ENCODE peak calls at places on chromosomes 11 and 22, in eight cellular contexts. W, E, F, R, L, P, D and I are unnamed samples.

GRCh38 chr11:106493751-106494150 is 416.3 kb downstream of the AASDHPPT start:
- DNase-seq in E (no peak), R (no peak), W (no peak), D (no peak), L (no peak), P (peak), F (no peak), I (no peak)

GRCh38 chr11:134610116-134610910 is 198.3 kb upstream of the B3GAT1 start:
- DNase-seq in R (no peak), F (no peak), P (no peak), W (peak), E (no peak), L (no peak), D (no peak), I (no peak)

GRCh38 chr22:29956680-29957079 is 73.7 kb downstream of the MTMR3 start:
- DNase-seq in R (no peak), E (no peak), W (no peak), D (no peak), P (no peak), L (no peak), F (no peak), I (no peak)

GRCh38 chr22:17888439-17888838 is 114.2 kb upstream of the BID start:
- DNase-seq in W (no peak), F (no peak), D (no peak), L (no peak), P (no peak), E (no peak), R (no peak), I (no peak)

GRCh38 chr11:57615308-57615707 is 17.8 kb downstream of the SERPING1 start:
- DNase-seq in E (no peak), R (no peak), P (no peak), F (no peak), L (no peak), W (no peak), D (no peak), I (no peak)

GRCh38 chr22:43334378-43334777 is 8.8 kb downstream of the SCUBE1 start:
- DNase-seq in L (no peak), P (no peak), D (no peak), W (no peak), F (no peak), E (no peak), R (no peak), I (no peak)

GRCh38 chr22:27220349-27220748 is 563.0 kb downstream of the MIAT start:
- DNase-seq in P (no peak), R (no peak), F (no peak), L (no peak), E (no peak), D (no peak), W (no peak), I (no peak)

GRCh38 chr11:66126808-66127555 is 56.9 kb downstream of the PACS1 start:
- DNase-seq in W (no peak), L (no peak), D (peak), R (no peak), P (no peak), F (no peak), E (no peak), I (peak)

GRCh38 chr11:1087961-1088926 is 13.6 kb downstream of the MUC2 start:
- DNase-seq in E (no peak), R (peak), P (peak), F (no peak), L (no peak), D (no peak), W (no peak), I (no peak)

GRCh38 chr22:32836286-32836859 is 34.9 kb downstream of the TIMP3 start:
- DNase-seq in E (peak), W (no peak), D (no peak), R (peak), P (peak), F (no peak), L (no peak), I (no peak)

GRCh38 chr11:61679893-61680621 is at the start of gene DAGLA:
- DNase-seq in E (peak), L (no peak), W (peak), P (peak), D (peak), R (peak), F (no peak), I (no peak)

GRCh38 chr11:59822989-59823566 is 12.5 kb upstream of the MRPL16 start:
- DNase-seq in R (peak), E (peak), W (no peak), D (peak), L (no peak), P (peak), F (peak), I (no peak)

GRCh38 chr11:130001491-130002351 is 914 bp downstream of the PRDM10 start:
- DNase-seq in P (peak), L (no peak), E (no peak), W (peak), D (peak), F (no peak), R (no peak), I (no peak)

GRCh38 chr22:39938509-39938908 is 21.7 kb upstream of the TMA7B start:
- DNase-seq in D (no peak), R (peak), F (no peak), W (no peak), P (no peak), L (no peak), E (no peak), I (no peak)

GRCh38 chr11:204587-205109 is 2.6 kb downstream of the BET1L start:
- DNase-seq in W (no peak), P (no peak), F (no peak), D (no peak), E (no peak), R (no peak), L (no peak), I (no peak)

GRCh38 chr11:62556102-62556871 is 9.7 kb upstream of the AHNAK start:
- DNase-seq in P (no peak), L (peak), W (peak), F (peak), R (peak), D (peak), E (peak), I (no peak)

GRCh38 chr11:102109896-102110760 is at the start of gene YAP1:
- DNase-seq in P (peak), W (peak), L (no peak), D (peak), E (peak), F (peak), R (peak), I (no peak)

DNA sequence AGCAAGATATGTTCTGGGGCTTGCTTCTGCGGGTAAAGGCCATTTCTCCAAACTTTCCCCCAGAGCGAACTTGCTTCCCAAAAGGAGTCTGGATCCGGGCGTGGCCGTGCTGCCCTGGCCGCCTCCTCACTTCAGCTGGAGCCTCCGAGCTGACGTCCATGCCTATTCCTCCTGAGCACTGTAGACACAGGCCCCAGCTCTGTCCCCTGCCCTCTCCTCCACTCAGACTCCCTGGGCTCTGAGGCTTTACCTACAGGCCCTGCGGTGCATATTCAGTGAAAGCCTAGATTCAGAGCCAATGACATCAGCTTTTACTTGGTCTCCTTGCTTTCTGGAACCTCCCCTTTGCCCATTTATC is 9.6 kb downstream of the LRP5 start:
- DNase-seq in F (no peak), E (no peak), P (no peak), W (no peak), R (no peak), D (no peak), L (no peak), I (no peak)
- H3K9ac ChIP-seq in F (no peak), E (no peak), P (no peak), W (no peak), R (no peak), D (no peak), L (no peak), I (no peak)

GRCh38 chr11:119014209-119014924 is 3.8 kb downstream of the RPS25 start:
- DNase-seq in E (no peak), R (no peak), P (no peak), L (no peak), D (no peak), F (no peak), W (no peak), I (no peak)

GRCh38 chr11:119018074-119018938 is at the start of the genes RPS25 and TRAPPC4:
- DNase-seq in F (peak), L (peak), D (peak), P (peak), W (peak), R (peak), E (peak), I (peak)

GRCh38 chr11:119015054-119015611 is 3.0 kb downstream of the RPS25 start:
- DNase-seq in L (no peak), E (no peak), W (no peak), R (no peak), P (no peak), F (no peak), D (no peak), I (no peak)

GRCh38 chr11:119019996-119020395 is 1.4 kb downstream of the TRAPPC4 start:
- DNase-seq in E (no peak), P (no peak), F (no peak), D (no peak), W (no peak), L (no peak), R (no peak), I (no peak)

DNA sequence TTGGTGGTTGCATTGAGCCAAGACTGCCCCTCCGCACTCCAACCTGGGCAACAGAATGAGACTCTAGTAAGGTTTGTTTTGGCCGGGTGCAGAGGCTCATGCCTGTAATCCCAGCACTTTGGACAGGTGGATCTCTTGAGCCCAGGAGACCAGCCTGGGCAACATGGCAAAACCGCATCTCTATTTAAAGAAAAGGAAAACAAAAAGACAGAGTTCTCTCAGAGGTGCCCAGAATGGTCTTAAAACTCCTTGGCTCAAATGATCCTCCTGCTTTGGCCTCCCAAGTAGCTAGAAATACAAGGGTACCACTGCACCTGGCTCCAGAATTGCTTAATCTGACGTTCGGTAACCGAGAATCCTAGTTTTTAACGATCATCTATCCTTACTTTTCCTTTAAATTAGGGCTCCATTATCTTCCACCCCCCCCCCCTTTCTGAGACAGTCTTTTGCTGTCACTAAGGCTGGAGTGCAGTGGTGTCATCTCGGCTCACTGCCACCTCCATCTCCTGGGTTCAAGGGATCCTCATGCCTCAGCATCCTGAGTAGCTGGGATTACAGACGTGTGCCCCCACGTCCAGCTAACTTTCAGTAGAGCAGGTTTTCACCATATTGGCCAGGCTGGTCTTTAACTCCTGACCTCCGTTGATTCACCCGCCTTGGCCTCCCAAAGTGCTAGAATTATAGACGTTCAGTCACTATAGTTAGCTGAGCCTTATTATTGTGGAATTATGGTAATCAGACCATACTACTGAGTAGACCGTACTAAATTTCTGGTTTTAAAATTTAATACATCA is 1.7 kb downstream of the RPS25 start:
- DNase-seq in W (no peak), R (no peak), L (no peak), D (no peak), F (no peak), E (no peak), P (no peak), I (no peak)
- TF ChIP-seq POLR2AphosphoS5 in W (peak), R (peak), L (peak), D (no peak), F (peak), E (no peak), P (no peak), I (no peak)

GRCh38 chr22:23773247-23774113 is 831 bp downstream of the MMP11 start:
- DNase-seq in D (no peak), E (no peak), W (no peak), P (no peak), R (no peak), L (no peak), F (no peak), I (no peak)
- H3K9ac ChIP-seq in D (no peak), E (peak), W (peak), P (peak), R (peak), L (no peak), F (peak), I (no peak)

DNA sequence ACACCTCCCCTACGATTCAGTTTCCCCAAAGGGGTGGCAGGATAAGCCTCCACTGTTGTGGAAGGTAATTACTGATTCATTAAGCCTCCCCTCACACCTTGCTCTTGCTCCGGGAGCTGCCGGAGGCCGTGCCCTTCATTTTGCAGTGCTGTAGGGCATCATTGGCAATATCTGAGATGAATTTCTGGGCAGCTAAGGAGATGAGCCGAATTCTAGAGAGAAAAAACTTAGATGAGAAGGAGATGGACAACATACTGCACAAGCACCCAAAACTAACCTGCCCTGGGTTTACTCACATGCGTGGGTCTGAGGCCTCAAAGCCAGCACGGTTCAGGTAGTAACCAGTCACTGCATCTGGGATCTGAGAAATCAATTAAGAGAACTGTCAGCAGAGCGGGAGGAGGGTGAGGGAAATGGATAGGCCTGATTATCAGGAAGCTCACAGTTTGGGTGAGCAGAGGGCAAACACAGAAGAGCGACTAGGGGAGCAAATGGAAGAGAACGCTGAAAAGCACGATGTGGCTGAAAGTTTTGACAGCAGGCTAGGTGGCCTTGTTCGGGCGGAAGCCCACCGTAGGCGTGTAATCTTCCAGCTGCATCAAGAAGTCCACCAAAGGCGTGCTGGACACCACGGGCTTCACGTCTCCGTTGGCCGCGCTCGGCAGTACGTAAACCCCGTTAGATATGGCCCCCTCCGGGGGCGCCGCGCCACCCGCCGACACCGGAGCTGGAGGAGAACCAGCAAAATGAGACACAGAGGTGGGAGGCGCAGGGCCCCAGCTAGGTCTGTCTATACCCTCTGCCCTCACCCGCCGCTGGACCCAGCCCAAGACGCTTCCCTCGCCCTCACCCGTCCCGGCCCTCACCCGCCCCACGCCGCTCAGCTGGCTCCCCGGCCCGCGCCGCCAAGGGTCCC is 666 bp downstream of the TAF10 start:
- DNase-seq in P (no peak), R (no peak), W (peak), L (no peak), F (no peak), E (no peak), D (peak), I (no peak)
- TF ChIP-seq POLR2AphosphoS5 in P (no peak), R (no peak), W (no peak), L (no peak), F (peak), E (no peak), D (no peak), I (no peak)

DNA sequence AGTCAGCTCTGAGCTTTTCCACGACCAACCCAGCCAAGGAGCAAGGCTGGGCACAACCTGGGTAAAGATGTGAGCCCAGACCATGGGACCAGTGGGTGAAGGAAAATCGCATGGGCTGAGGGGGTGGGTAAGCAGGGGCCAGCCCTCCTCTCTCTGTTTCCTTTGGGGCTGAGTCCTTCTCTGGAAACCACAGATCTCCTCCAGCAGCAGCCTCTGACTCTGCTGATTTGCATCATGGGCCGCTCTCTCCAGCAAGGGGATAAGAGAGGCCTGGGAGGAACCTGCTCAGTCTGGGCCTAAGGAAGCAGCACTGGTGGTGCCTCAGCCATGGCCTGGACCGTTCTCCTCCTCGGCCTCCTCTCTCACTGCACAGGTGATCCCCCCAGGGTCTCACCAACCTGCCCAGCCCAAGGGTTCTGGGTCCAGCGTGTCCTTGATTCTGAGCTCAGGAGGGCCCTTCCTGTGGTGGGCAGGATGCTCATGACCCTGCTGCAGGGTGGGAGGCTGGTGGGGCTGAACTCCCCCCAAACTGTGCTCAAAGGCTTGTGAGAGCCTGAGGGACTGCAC is 67.8 kb downstream of the GGTLC2 start:
- DNase-seq in F (no peak), W (no peak), P (no peak), R (no peak), E (no peak), D (no peak), L (no peak), I (no peak)
- H3K9ac ChIP-seq in F (no peak), W (no peak), P (no peak), R (no peak), E (no peak), D (no peak), L (no peak), I (no peak)

GRCh38 chr11:109946322-109946846 is 146.8 kb upstream of the ZC3H12C start:
- DNase-seq in P (peak), E (peak), W (peak), L (peak), R (peak), F (peak), D (peak), I (peak)
- TF ChIP-seq POLR2AphosphoS5 in P (no peak), E (no peak), W (no peak), L (peak), R (no peak), F (peak), D (peak), I (no peak)